ENCODE peak calls at places on chromosome 21, in five cellular contexts. P is upper lobe of left lung, D is K562, Z is HepG2, M is GM12878. H is an unnamed sample.

GRCh38 chr21:38267991-38268858 is 11.4 kb downstream of the KCNJ15 start:
- ATAC-seq in P (no peak), D (no peak), Z (no peak), M (peak; percentile 76), H (no peak)

GRCh38 chr21:29018540-29018939 is 609 bp downstream of the RWDD2B start:
- ATAC-seq in P (no peak), D (peak; percentile 72), Z (no peak), M (peak; percentile 42), H (no peak)

GRCh38 chr21:43835061-43835460 is 30.0 kb upstream of the AGPAT3 start:
- ATAC-seq in P (peak; percentile 27), D (no peak), Z (no peak), M (no peak), H (no peak)

GRCh38 chr21:14773777-14774345 is 227.7 kb upstream of the SAMSN1 start:
- ATAC-seq in P (no peak), D (peak; percentile 95), Z (peak; percentile 63), M (peak; percentile 78), H (no peak)

GRCh38 chr21:15729674-15730483 is at the start of gene USP25:
- ATAC-seq in P (peak; percentile 98), D (peak; percentile 88), Z (peak; percentile 91), M (peak; percentile 84), H (peak; percentile 95)

GRCh38 chr21:17554120-17554519 is 41.3 kb downstream of the CXADR start:
- ATAC-seq in P (no peak), D (no peak), Z (no peak), M (no peak), H (no peak)

GRCh38 chr21:25701529-25701928 is 33.2 kb downstream of the ATP5PF start:
- ATAC-seq in P (no peak), D (peak; percentile 49), Z (no peak), M (no peak), H (no peak)

GRCh38 chr21:17742940-17743592 is 76.1 kb downstream of the C21orf91 start:
- ATAC-seq in P (no peak), D (no peak), Z (no peak), M (peak; percentile 68), H (no peak)

GRCh38 chr21:29149771-29150425 is 19.5 kb downstream of the MAP3K7CL start:
- ATAC-seq in P (no peak), D (no peak), Z (no peak), M (no peak), H (no peak)

GRCh38 chr21:46385846-46386725 is 62.1 kb downstream of the PCNT start:
- ATAC-seq in P (peak; percentile 8), D (no peak), Z (no peak), M (no peak), H (no peak)

GRCh38 chr21:17491716-17492414 is 21.0 kb upstream of the CXADR start:
- ATAC-seq in P (peak; percentile 75), D (no peak), Z (no peak), M (no peak), H (no peak)

GRCh38 chr21:46607605-46608004 is 2.7 kb upstream of the S100B start:
- ATAC-seq in P (no peak), D (no peak), Z (no peak), M (peak; percentile 28), H (no peak)

GRCh38 chr21:34846214-34846575 is 177.4 kb downstream of the CLIC6 start:
- ATAC-seq in P (no peak), D (no peak), Z (no peak), M (no peak), H (no peak)

GRCh38 chr21:43188712-43189151 is 19.9 kb downstream of the CRYAA start:
- ATAC-seq in P (no peak), D (no peak), Z (no peak), M (no peak), H (peak; percentile 87)

GRCh38 chr21:15249285-15249993 is 184.6 kb upstream of the NRIP1 start:
- ATAC-seq in P (no peak), D (peak; percentile 66), Z (no peak), M (no peak), H (no peak)

GRCh38 chr21:16620921-16621320 is 891.1 kb downstream of the USP25 start:
- ATAC-seq in P (no peak), D (no peak), Z (no peak), M (no peak), H (no peak)

GRCh38 chr21:33117268-33117888 is 47.4 kb downstream of the OLIG1 start:
- ATAC-seq in P (no peak), D (no peak), Z (no peak), M (no peak), H (no peak)

GRCh38 chr21:43812139-43812821 is 22.9 kb downstream of the RRP1 start:
- ATAC-seq in P (peak; percentile 38), D (no peak), Z (no peak), M (no peak), H (no peak)

GRCh38 chr21:14736672-14737071 is 190.6 kb upstream of the SAMSN1 start:
- ATAC-seq in P (no peak), D (peak; percentile 59), Z (no peak), M (peak; percentile 16), H (no peak)

GRCh38 chr21:33219300-33219699 is 10.4 kb upstream of the IFNAR2 start:
- ATAC-seq in P (no peak), D (no peak), Z (no peak), M (no peak), H (no peak)

GRCh38 chr21:37915941-37916794 is at the start of gene KCNJ6:
- ATAC-seq in P (peak; percentile 67), D (peak; percentile 95), Z (peak; percentile 91), M (no peak), H (no peak)

GRCh38 chr21:43333301-43334062 is 93.4 kb downstream of the SIK1 start:
- ATAC-seq in P (peak; percentile 83), D (no peak), Z (peak; percentile 78), M (no peak), H (peak; percentile 59)

GRCh38 chr21:26093094-26093493 is 77.5 kb downstream of the APP start:
- ATAC-seq in P (no peak), D (no peak), Z (no peak), M (no peak), H (no peak)

GRCh38 chr21:43716376-43717165 is 2.4 kb upstream of the PDXK start:
- ATAC-seq in P (no peak), D (no peak), Z (no peak), M (peak; percentile 71), H (no peak)

GRCh38 chr21:43903451-43904091 is 38.5 kb downstream of the AGPAT3 start:
- ATAC-seq in P (peak; percentile 86), D (no peak), Z (no peak), M (no peak), H (peak; percentile 33)

GRCh38 chr21:15064576-15065380 is at the start of gene NRIP1:
- ATAC-seq in P (peak; percentile 97), D (peak; percentile 81), Z (peak; percentile 92), M (peak; percentile 84), H (peak; percentile 95)

GRCh38 chr21:46509760-46510159 is 51.1 kb downstream of the DIP2A start:
- ATAC-seq in P (peak; percentile 89), D (no peak), Z (peak; percentile 100), M (no peak), H (no peak)

GRCh38 chr21:27715131-27715530 is 748.2 kb upstream of the ADAMTS5 start:
- ATAC-seq in P (no peak), D (no peak), Z (no peak), M (no peak), H (no peak)

GRCh38 chr21:27719226-27719625 is 752.3 kb upstream of the ADAMTS5 start:
- ATAC-seq in P (no peak), D (no peak), Z (no peak), M (no peak), H (no peak)

GRCh38 chr21:27713159-27714109 is 746.5 kb upstream of the ADAMTS5 start:
- ATAC-seq in P (peak; percentile 34), D (no peak), Z (no peak), M (no peak), H (no peak)
- TF ChIP-seq POLR2AphosphoS5 in P (no peak), D (no peak), Z (no peak), M (no peak), H (peak; percentile 82)

DNA sequence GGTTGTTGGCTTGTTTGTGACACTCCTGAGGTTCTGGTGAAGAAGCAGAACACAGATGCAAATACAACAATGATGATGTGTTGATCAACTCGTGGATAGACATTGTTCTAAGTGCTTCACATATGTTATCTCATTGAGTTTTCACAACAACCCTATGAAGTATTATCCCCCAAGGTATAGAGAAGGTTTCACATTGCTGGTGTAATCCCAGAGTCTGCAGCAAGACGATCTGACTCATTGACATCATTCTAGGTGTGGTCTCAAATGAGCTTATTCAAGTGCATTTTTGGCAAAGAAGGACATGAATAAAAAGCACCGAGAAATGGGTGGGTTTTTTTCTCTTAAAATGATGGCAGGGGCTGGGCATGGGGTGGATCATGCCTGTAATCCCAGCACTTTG is 64.1 kb upstream of the SCAF4 start:
- ATAC-seq in P (no peak), D (no peak), Z (no peak), M (no peak), H (peak; percentile 82)
- H3K27me3 ChIP-seq in P (no peaks in the 10 kb centered on the region), D (peaks cover 32% of the 10 kb centered on the region), Z (peaks cover 18% of the 10 kb centered on the region), M (no peaks in the 10 kb centered on the region), H (peaks cover 34% of the 10 kb centered on the region)

DNA sequence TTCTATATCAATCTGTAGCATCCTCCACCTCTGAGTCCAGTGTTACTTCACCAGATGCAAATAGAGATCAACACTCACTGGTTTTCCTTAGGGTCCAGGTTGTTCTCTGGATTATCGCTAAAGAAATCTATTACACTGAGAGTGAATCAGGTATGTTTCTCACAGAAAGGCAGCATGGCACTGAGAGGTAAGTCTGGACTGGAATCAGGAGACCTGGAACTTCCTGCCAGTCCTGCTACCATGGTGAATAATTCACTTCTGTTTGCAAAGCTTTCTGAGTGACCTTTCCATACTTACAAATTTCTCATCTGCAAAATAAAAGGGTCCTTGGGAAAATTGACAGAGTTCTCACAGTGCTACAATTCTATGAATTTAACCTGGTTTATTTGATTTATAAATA is 1583.3 kb downstream of the MRPL39 start:
- ATAC-seq in P (no peak), D (no peak), Z (no peak), M (no peak), H (no peak)
- TF ChIP-seq EP300 in P (no peak), D (no peak), Z (no peak), M (no peak), H (no peak)

GRCh38 chr21:42009831-42010506 is at the start of gene ZBTB21:
- ATAC-seq in P (peak; percentile 97), D (peak; percentile 90), Z (peak; percentile 87), M (peak; percentile 89), H (peak; percentile 97)

GRCh38 chr21:42012344-42012743 is 2.2 kb upstream of the ZBTB21 start:
- ATAC-seq in P (no peak), D (no peak), Z (no peak), M (no peak), H (no peak)

GRCh38 chr21:42012763-42013329 is 2.7 kb upstream of the ZBTB21 start:
- ATAC-seq in P (no peak), D (no peak), Z (no peak), M (no peak), H (no peak)

GRCh38 chr21:42009018-42009830 is 936 bp downstream of the ZBTB21 start:
- ATAC-seq in P (peak; percentile 4), D (peak; percentile 59), Z (peak; percentile 64), M (peak; percentile 53), H (peak; percentile 33)

GRCh38 chr21:42010507-42011493 is 640 bp upstream of the ZBTB21 start:
- ATAC-seq in P (no peak), D (peak; percentile 61), Z (peak; percentile 72), M (peak; percentile 12), H (peak; percentile 30)
- TF ChIP-seq POLR2AphosphoS5 in P (peak; percentile 45), D (peak; percentile 54), Z (peak; percentile 43), M (no peak), H (peak; percentile 2)

GRCh38 chr21:45332981-45333582 is 45.4 kb upstream of the POFUT2 start:
- ATAC-seq in P (no peak), D (peak; percentile 14), Z (no peak), M (no peak), H (no peak)
- H3K27me3 ChIP-seq in P (no peaks in the 10 kb centered on the region), D (peaks cover 64% of the 10 kb centered on the region), Z (no peaks in the 10 kb centered on the region), M (no peaks in the 10 kb centered on the region), H (no peaks in the 10 kb centered on the region)